ENCODE peak calls at places on chromosomes 16 and 17, in five cellular contexts. H is NCI-H2107, R is lung microvascular endothelial cell, K is EL, B is fibroblast of the conjunctiva. T is an unnamed sample.

GRCh38 chr17:50634915-50635719 is 436 bp downstream of the ABCC3 start:
- DNase-seq in R (no peak), H (no peak), K (no peak), B (no peak), T (no peak)

GRCh38 chr17:50426814-50427787 is 1.1 kb downstream of the ACSF2 start:
- DNase-seq in B (no peak), R (peak; percentile 28), H (no peak), K (peak; percentile 51), T (no peak)

GRCh38 chr17:46013127-46013501 is 14.1 kb downstream of the STH start:
- DNase-seq in K (no peak), B (no peak), R (no peak), H (no peak), T (no peak)

GRCh38 chr17:70295732-70296131 is 126.4 kb downstream of the KCNJ2 start:
- DNase-seq in B (no peak), R (no peak), K (no peak), H (no peak), T (no peak)

GRCh38 chr16:23368469-23368868 is 66.4 kb downstream of the SCNN1B start:
- DNase-seq in B (no peak), K (peak; percentile 13), H (no peak), R (no peak), T (no peak)

GRCh38 chr17:80762076-80762475 is 217.4 kb downstream of the RPTOR start:
- DNase-seq in K (no peak), R (no peak), H (no peak), B (no peak), T (no peak)

GRCh38 chr16:1152123-1152638 is 725 bp upstream of the CACNA1H start:
- DNase-seq in H (no peak), K (no peak), R (no peak), B (no peak), T (no peak)

GRCh38 chr16:77896357-77896972 is 108.1 kb downstream of the VAT1L start:
- DNase-seq in K (peak; percentile 26), R (peak; percentile 9), B (no peak), H (peak; percentile 33), T (no peak)

GRCh38 chr17:29640413-29640812 is 17.7 kb upstream of the CORO6 start:
- DNase-seq in K (peak; percentile 60), R (peak; percentile 34), H (no peak), B (peak; percentile 40), T (no peak)

GRCh38 chr16:89921699-89922476 is 1.3 kb upstream of the TUBB3 start:
- DNase-seq in B (peak; percentile 94), R (peak; percentile 73), K (peak; percentile 97), H (no peak), T (no peak)

GRCh38 chr16:57360321-57360935 is 1.8 kb downstream of the CCL22 start:
- DNase-seq in K (no peak), B (no peak), H (no peak), R (no peak), T (no peak)

GRCh38 chr16:71542377-71542776 is 16.2 kb downstream of the CHST4 start:
- DNase-seq in R (peak; percentile 22), H (no peak), B (peak; percentile 3), K (peak; percentile 60), T (no peak)